ENCODE peak calls at places on chromosomes 5 and 9, in four cellular contexts. H, F, L and C are unnamed samples.

GRCh38 chr9:108333406-108334031 is 522.3 kb downstream of the ACTL7B start:
- DNase-seq in H (no peak), F (no peak), L (no peak), C (no peak)

GRCh38 chr5:131988601-131989000 is 22.9 kb downstream of the ACSL6 start:
- DNase-seq in H (no peak), F (no peak), L (no peak), C (no peak)

GRCh38 chr9:113998529-113999255 is 79.4 kb downstream of the AMBP start:
- DNase-seq in H (peak), F (no peak), L (peak), C (no peak)

GRCh38 chr9:1647776-1648175 is 367.4 kb upstream of the SMARCA2 start:
- DNase-seq in H (no peak), F (no peak), L (peak), C (no peak)

GRCh38 chr5:42590566-42590965 is 166.1 kb upstream of the CCDC152 start:
- DNase-seq in H (no peak), F (no peak), L (no peak), C (no peak)

GRCh38 chr9:97850746-97851449 is 2.1 kb upstream of the FOXE1 start:
- DNase-seq in H (no peak), F (no peak), L (no peak), C (no peak)

GRCh38 chr5:759111-759741 is 25.3 kb downstream of the ZDHHC11B start:
- DNase-seq in H (no peak), F (peak), L (no peak), C (no peak)

GRCh38 chr9:110217656-110218099 is 9.7 kb upstream of the C9orf152 start:
- DNase-seq in H (peak), F (no peak), L (peak), C (peak)

GRCh38 chr5:180785794-180786221 is 16.8 kb downstream of the MGAT1 start:
- DNase-seq in H (peak), F (no peak), L (peak), C (no peak)

GRCh38 chr9:137127301-137128157 is 11.4 kb upstream of the GRIN1 start:
- DNase-seq in H (no peak), F (peak), L (no peak), C (no peak)

GRCh38 chr9:134355561-134356278 is 29.5 kb downstream of the RXRA start:
- DNase-seq in H (no peak), F (no peak), L (no peak), C (no peak)

GRCh38 chr5:74127377-74128338 is 501.7 kb downstream of the ARHGEF28 start:
- DNase-seq in H (peak), F (no peak), L (no peak), C (peak)

GRCh38 chr9:2727966-2728613 is 10.8 kb downstream of the KCNV2 start:
- DNase-seq in H (peak), F (no peak), L (peak), C (peak)

GRCh38 chr5:15844253-15844652 is 335.3 kb downstream of the MARCHF11 start:
- DNase-seq in H (no peak), F (no peak), L (no peak), C (no peak)

GRCh38 chr5:173919443-173919842 is 31.3 kb downstream of the CPEB4 start:
- DNase-seq in H (peak), F (no peak), L (peak), C (peak)

GRCh38 chr5:17340816-17341215 is 123.4 kb downstream of the BASP1 start:
- DNase-seq in H (no peak), F (no peak), L (peak), C (peak)

GRCh38 chr9:77897292-77897691 is 134.3 kb downstream of the GNAQ start:
- DNase-seq in H (peak), F (no peak), L (no peak), C (no peak)

GRCh38 chr9:38019731-38020130 is 49.3 kb downstream of the SHB start:
- DNase-seq in H (no peak), F (no peak), L (no peak), C (no peak)

GRCh38 chr9:100554935-100555401 is 22.9 kb upstream of the CAVIN4 start:
- DNase-seq in H (peak), F (no peak), L (no peak), C (no peak)

GRCh38 chr5:32195265-32195664 is 21.1 kb upstream of the GOLPH3 start:
- DNase-seq in H (no peak), F (no peak), L (no peak), C (no peak)